ENCODE peak calls at places on chromosomes 4 and X, in five cellular contexts. I, G, D, R and V are unnamed samples.

GRCh38 chrX:70353524-70353923 is 63.6 kb downstream of the KIF4A start:
- DNase-seq in I (no peak), G (no peak), D (no peak), R (no peak), V (no peak)

GRCh38 chrX:141142946-141143345 is 34.0 kb downstream of the LDOC1 start:
- DNase-seq in I (no peak), G (no peak), D (no peak), R (no peak), V (no peak)

GRCh38 chr4:118280501-118281218 is 72.1 kb downstream of the PRSS12 start:
- DNase-seq in I (no peak), G (peak; percentile 73), D (peak; percentile 51), R (peak; percentile 40), V (peak; percentile 47)

GRCh38 chrX:45850775-45851433 is 650.2 kb upstream of the DIPK2B start:
- DNase-seq in I (no peak), G (peak; percentile 44), D (peak; percentile 20), R (no peak), V (peak; percentile 35)

GRCh38 chr4:102285831-102286230 is 59.5 kb downstream of the SLC39A8 start:
- DNase-seq in I (no peak), G (peak; percentile 22), D (no peak), R (no peak), V (no peak)

GRCh38 chr4:158020734-158021346 is 152.0 kb downstream of the GASK1B start:
- DNase-seq in I (no peak), G (peak; percentile 84), D (no peak), R (no peak), V (no peak)

GRCh38 chr4:178271386-178271785 is 829.1 kb upstream of the AGA start:
- DNase-seq in I (no peak), G (no peak), D (no peak), R (no peak), V (no peak)

GRCh38 chrX:23373129-23373804 is 38.6 kb downstream of the PTCHD1 start:
- DNase-seq in I (no peak), G (peak; percentile 81), D (no peak), R (no peak), V (no peak)

GRCh38 chr4:99610605-99611172 is 36.1 kb downstream of the MTTP start:
- DNase-seq in I (no peak), G (no peak), D (no peak), R (no peak), V (no peak)

GRCh38 chr4:48248559-48248953 is 21.1 kb downstream of the TEC start:
- DNase-seq in I (no peak), G (no peak), D (no peak), R (no peak), V (no peak)

GRCh38 chr4:27149541-27150212 is 289.0 kb downstream of the STIM2 start:
- DNase-seq in I (no peak), G (peak; percentile 8), D (no peak), R (no peak), V (no peak)

GRCh38 chr4:173169178-173169427 is 492 bp downstream of the GALNT7 start:
- DNase-seq in I (no peak), G (no peak), D (no peak), R (no peak), V (no peak)

GRCh38 chrX:15953801-15954200 is 99.2 kb upstream of the AP1S2 start:
- DNase-seq in I (no peak), G (no peak), D (no peak), R (no peak), V (no peak)

GRCh38 chr4:15920723-15921591 is 17.6 kb downstream of the FGFBP1 start:
- DNase-seq in I (peak; percentile 88), G (peak; percentile 93), D (no peak), R (peak; percentile 33), V (no peak)

GRCh38 chrX:11407331-11408110 is 114.3 kb downstream of the AMELX start:
- DNase-seq in I (no peak), G (no peak), D (no peak), R (no peak), V (no peak)
- H3K27me3 ChIP-seq in I (no peaks in the 10 kb centered on the region), G (no peaks in the 10 kb centered on the region), D (no peaks in the 10 kb centered on the region), R (no peaks in the 10 kb centered on the region), V (no peaks in the 10 kb centered on the region)

GRCh38 chr4:78737020-78737419 is 39.1 kb upstream of the BMP2K start:
- DNase-seq in I (no peak), G (no peak), D (no peak), R (no peak), V (no peak)
- H3K27me3 ChIP-seq in I (no peaks in the 10 kb centered on the region), G (no peaks in the 10 kb centered on the region), D (no peaks in the 10 kb centered on the region), R (no peaks in the 10 kb centered on the region), V (no peaks in the 10 kb centered on the region)

DNA sequence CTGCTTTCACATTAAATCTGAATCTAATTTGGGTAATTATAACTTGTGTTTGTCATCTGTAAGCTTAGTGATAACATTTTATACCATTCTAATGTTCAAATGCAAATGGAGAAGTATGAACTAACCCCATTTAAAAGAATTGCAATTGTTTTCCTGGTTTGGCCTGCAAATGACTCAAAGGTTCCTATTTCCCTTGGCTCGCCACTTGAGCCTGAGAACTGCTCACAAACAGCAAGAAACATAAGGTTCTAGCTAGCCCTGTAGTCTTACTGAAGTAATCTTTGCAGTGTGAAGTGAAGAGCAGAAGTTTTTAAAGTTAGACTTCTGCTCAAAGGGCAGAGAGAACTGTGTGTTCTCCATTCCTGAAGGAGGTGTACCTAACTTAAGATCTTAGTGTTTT is 27.2 kb downstream of the UPRT start:
- DNase-seq in I (no peak), G (no peak), D (no peak), R (no peak), V (no peak)
- H3K27me3 ChIP-seq in I (no peaks in the 10 kb centered on the region), G (peaks cover 2% of the 10 kb centered on the region), D (no peaks in the 10 kb centered on the region), R (no peaks in the 10 kb centered on the region), V (no peaks in the 10 kb centered on the region)

GRCh38 chrX:12685541-12685940 is 105.7 kb upstream of the PRPS2 start:
- DNase-seq in I (no peak), G (peak; percentile 63), D (no peak), R (no peak), V (no peak)
- H3K27me3 ChIP-seq in I (no peaks in the 10 kb centered on the region), G (no peaks in the 10 kb centered on the region), D (no peaks in the 10 kb centered on the region), R (no peaks in the 10 kb centered on the region), V (no peaks in the 10 kb centered on the region)

GRCh38 chr4:8151165-8151650 is 7.4 kb downstream of the ABLIM2 start:
- DNase-seq in I (no peak), G (no peak), D (no peak), R (peak; percentile 29), V (no peak)
- H3K27me3 ChIP-seq in I (no peaks in the 10 kb centered on the region), G (no peaks in the 10 kb centered on the region), D (no peaks in the 10 kb centered on the region), R (no peaks in the 10 kb centered on the region), V (no peaks in the 10 kb centered on the region)